ENCODE peak calls at places on chromosomes 6 and 20, in nine cellular contexts. D is bronchial epithelial cell, O is GM23338, B is cardiac fibroblast, J is colonic mucosa, F is astrocyte, W is GM20000, X is fibroblast of the aortic adventitia, H is IMR-90. Z is an unnamed sample.

GRCh38 chr6:85673198-85674139 is 30.8 kb upstream of the SYNCRIP start:
- DNase-seq in X (no peak), O (peak; percentile 20), W (no peak), J (no peak), D (no peak), H (no peak), B (no peak), F (no peak), Z (no peak)

GRCh38 chr6:142399739-142400138 is 97.9 kb downstream of the ADGRG6 start:
- DNase-seq in W (no peak), H (no peak), D (no peak), B (no peak), O (no peak), F (no peak), X (no peak), J (no peak), Z (no peak)

GRCh38 chr20:2705931-2706645 is 13.5 kb downstream of the EBF4 start:
- DNase-seq in J (no peak), D (no peak), X (no peak), O (peak; percentile 74), H (no peak), B (no peak), W (no peak), F (no peak), Z (no peak)

GRCh38 chr6:2695464-2696095 is 55.1 kb downstream of the MYLK4 start:
- DNase-seq in J (no peak), F (no peak), B (peak; percentile 72), W (peak; percentile 47), D (peak; percentile 61), X (peak; percentile 70), O (peak; percentile 53), H (peak; percentile 57), Z (no peak)

GRCh38 chr6:108260126-108260808 is 573 bp downstream of the SNX3 start:
- DNase-seq in X (peak; percentile 65), D (peak; percentile 40), J (peak; percentile 67), B (peak; percentile 64), O (peak; percentile 69), H (peak; percentile 45), F (peak; percentile 32), W (peak; percentile 64), Z (no peak)

GRCh38 chr20:41185013-41185757 is 47.8 kb downstream of the PLCG1 start:
- DNase-seq in X (no peak), O (no peak), F (no peak), D (no peak), J (no peak), H (no peak), W (no peak), B (no peak), Z (peak; percentile 4)

GRCh38 chr6:5206920-5207561 is 53.7 kb downstream of the LYRM4 start:
- DNase-seq in F (no peak), W (no peak), X (no peak), D (no peak), J (no peak), H (no peak), B (no peak), O (no peak), Z (no peak)

GRCh38 chr6:153392156-153392555 is 261.1 kb upstream of the RGS17 start:
- DNase-seq in F (no peak), D (peak; percentile 33), O (no peak), J (no peak), X (no peak), H (no peak), W (no peak), B (no peak), Z (no peak)

GRCh38 chr6:75748743-75749538 is at the start of gene MYO6:
- DNase-seq in H (peak; percentile 47), X (peak; percentile 56), B (peak; percentile 67), D (peak; percentile 37), O (peak; percentile 80), F (peak; percentile 45), W (peak; percentile 91), J (peak; percentile 83), Z (peak; percentile 73)

GRCh38 chr6:5028301-5028700 is 24.5 kb upstream of the RPP40 start:
- DNase-seq in B (no peak), H (no peak), F (no peak), X (no peak), D (no peak), W (no peak), O (no peak), J (no peak), Z (no peak)

GRCh38 chr20:63590218-63591146 is 16.4 kb upstream of the HELZ2 start:
- DNase-seq in W (no peak), O (no peak), J (no peak), D (no peak), F (no peak), H (no peak), B (no peak), X (no peak), Z (no peak)

GRCh38 chr20:63588641-63589041 is 14.6 kb upstream of the HELZ2 start:
- DNase-seq in X (no peak), B (no peak), F (no peak), H (no peak), W (no peak), D (no peak), J (no peak), O (no peak), Z (no peak)

GRCh38 chr20:63591147-63591533 is 17.1 kb upstream of the HELZ2 start:
- DNase-seq in H (no peak), W (no peak), B (no peak), D (no peak), F (no peak), X (no peak), O (no peak), J (no peak), Z (no peak)

GRCh38 chr20:63587781-63588591 is 13.9 kb upstream of the HELZ2 start:
- DNase-seq in W (no peak), J (no peak), B (no peak), H (no peak), O (no peak), X (no peak), D (no peak), F (no peak), Z (no peak)

GRCh38 chr20:63589261-63590217 is 15.5 kb upstream of the HELZ2 start:
- DNase-seq in F (no peak), H (no peak), W (no peak), O (no peak), J (no peak), D (no peak), X (no peak), B (no peak), Z (no peak)
- TF ChIP-seq CTCF in F (no peak), H (no peak), W (no peak), O (no peak), J (no peak), D (no peak), X (no peak), B (no peak), Z (no peak)

GRCh38 chr6:12993283-12993898 is 276.8 kb downstream of the PHACTR1 start:
- DNase-seq in W (no peak), X (no peak), B (no peak), J (no peak), O (no peak), F (no peak), D (no peak), H (no peak), Z (no peak)

GRCh38 chr6:12990162-12990561 is 273.6 kb downstream of the PHACTR1 start:
- DNase-seq in X (no peak), O (no peak), F (no peak), D (no peak), B (no peak), W (no peak), H (no peak), J (no peak), Z (no peak)

GRCh38 chr6:12995419-12995818 is 278.9 kb downstream of the PHACTR1 start:
- DNase-seq in F (no peak), O (no peak), J (no peak), W (no peak), B (no peak), X (no peak), D (no peak), H (no peak), Z (no peak)

GRCh38 chr6:12991435-12991834 is 274.9 kb downstream of the PHACTR1 start:
- DNase-seq in H (no peak), D (no peak), W (no peak), O (no peak), F (no peak), J (no peak), B (no peak), X (no peak), Z (no peak)

GRCh38 chr6:12992770-12993169 is 276.2 kb downstream of the PHACTR1 start:
- DNase-seq in W (no peak), X (no peak), D (no peak), B (no peak), O (peak; percentile 73), J (no peak), H (no peak), F (no peak), Z (no peak)
- TF ChIP-seq CTCF in W (no peak), X (no peak), D (no peak), B (no peak), O (no peak), J (no peak), H (no peak), F (no peak), Z (no peak)

GRCh38 chr20:57432874-57433491 is 41.8 kb downstream of the RBM38 start:
- DNase-seq in D (peak; percentile 21), W (peak; percentile 92), X (peak; percentile 37), J (peak; percentile 82), F (no peak), O (no peak), B (peak; percentile 41), H (no peak), Z (no peak)

GRCh38 chr20:57435498-57436222 is 44.5 kb downstream of the RBM38 start:
- DNase-seq in J (peak; percentile 79), D (peak; percentile 86), H (no peak), X (no peak), W (peak; percentile 57), F (peak; percentile 36), O (peak; percentile 63), B (peak; percentile 52), Z (no peak)

GRCh38 chr20:57433658-57434389 is 42.6 kb downstream of the RBM38 start:
- DNase-seq in O (no peak), F (no peak), W (no peak), J (no peak), D (no peak), H (no peak), B (no peak), X (no peak), Z (no peak)

GRCh38 chr20:57435105-57435497 is 43.9 kb downstream of the RBM38 start:
- DNase-seq in J (no peak), W (no peak), D (no peak), O (no peak), B (no peak), F (no peak), H (no peak), X (no peak), Z (no peak)

DNA sequence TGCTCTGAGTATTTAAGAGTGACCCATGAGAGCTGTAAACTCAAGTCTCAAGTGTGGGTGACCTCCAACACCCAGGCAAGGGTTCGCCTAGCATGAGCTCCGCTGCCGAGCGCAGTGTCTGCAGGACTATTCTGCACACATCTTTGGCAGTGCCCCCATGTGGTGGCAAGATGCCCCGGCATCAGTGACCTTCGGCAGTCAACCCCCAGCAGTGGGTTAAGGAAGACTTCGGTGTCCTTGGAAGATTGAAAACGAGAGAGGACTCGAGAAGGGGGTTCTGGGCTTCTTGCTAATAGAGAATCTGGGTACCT is 43.1 kb downstream of the RBM38 start:
- DNase-seq in X (no peak), J (no peak), W (no peak), H (no peak), D (no peak), O (no peak), F (no peak), B (no peak), Z (no peak)
- TF ChIP-seq CTCF in X (no peak), J (no peak), W (no peak), H (no peak), D (peak; percentile 23), O (peak; percentile 40), F (no peak), B (no peak), Z (no peak)

GRCh38 chr6:168150551-168151444 is 71.8 kb upstream of the FRMD1 start:
- DNase-seq in W (no peak), F (no peak), J (peak; percentile 53), B (peak; percentile 10), H (no peak), D (no peak), X (peak; percentile 12), O (peak; percentile 55), Z (peak; percentile 46)
- TF ChIP-seq CTCF in W (no peak), F (no peak), J (peak; percentile 48), B (no peak), H (no peak), D (peak; percentile 45), X (peak; percentile 40), O (peak; percentile 85), Z (no peak)

Z was measured in endothelial cell.